ENCODE peak calls at places on chromosome 12, in six cellular contexts. One of them, this sample, is unnamed.

GRCh38 chr12:104223599-104224168 is 8.1 kb downstream of the TXNRD1 start:
- DNase-seq in hypothalamus: no peak
- DNase-seq in ovary: no peak
- DNase-seq in effector CD4-positive, alpha-beta T cell: no peak
- DNase-seq in testis: no peak
- DNase-seq in NCI-H1105 treated with DMSO at 0.1 percent for 48 hours: no peak
- DNase-seq in this sample: no peak

GRCh38 chr12:76471579-76471978 is 88.0 kb downstream of the OSBPL8 start:
- DNase-seq in hypothalamus: no peak
- DNase-seq in ovary: no peak
- DNase-seq in effector CD4-positive, alpha-beta T cell: no peak
- DNase-seq in testis: no peak
- DNase-seq in NCI-H1105 treated with DMSO at 0.1 percent for 48 hours: no peak
- DNase-seq in this sample: no peak

GRCh38 chr12:123839826-123840225 is 77.7 kb downstream of the DNAH10 start:
- DNase-seq in hypothalamus: no peak
- DNase-seq in ovary: no peak
- DNase-seq in effector CD4-positive, alpha-beta T cell: no peak
- DNase-seq in testis: no peak
- DNase-seq in NCI-H1105 treated with DMSO at 0.1 percent for 48 hours: no peak
- DNase-seq in this sample: no peak

GRCh38 chr12:56487448-56488040 is 417 bp downstream of the GLS2 start:
- DNase-seq in hypothalamus: no peak
- DNase-seq in ovary: peak; percentile 40
- DNase-seq in effector CD4-positive, alpha-beta T cell: no peak
- DNase-seq in testis: peak; percentile 34
- DNase-seq in NCI-H1105 treated with DMSO at 0.1 percent for 48 hours: peak; percentile 47
- DNase-seq in this sample: peak; percentile 64

GRCh38 chr12:90078344-90078743 is 369.7 kb upstream of the ATP2B1 start:
- DNase-seq in hypothalamus: no peak
- DNase-seq in ovary: no peak
- DNase-seq in effector CD4-positive, alpha-beta T cell: no peak
- DNase-seq in testis: no peak
- DNase-seq in NCI-H1105 treated with DMSO at 0.1 percent for 48 hours: no peak
- DNase-seq in this sample: no peak

GRCh38 chr12:64890873-64891468 is 66.5 kb downstream of the TBC1D30 start:
- DNase-seq in hypothalamus: no peak
- DNase-seq in ovary: no peak
- DNase-seq in effector CD4-positive, alpha-beta T cell: no peak
- DNase-seq in testis: no peak
- DNase-seq in NCI-H1105 treated with DMSO at 0.1 percent for 48 hours: peak; percentile 75
- DNase-seq in this sample: peak; percentile 51

GRCh38 chr12:101612162-101612916 is 17.6 kb downstream of the MYBPC1 start:
- DNase-seq in hypothalamus: no peak
- DNase-seq in ovary: no peak
- DNase-seq in effector CD4-positive, alpha-beta T cell: no peak
- DNase-seq in testis: no peak
- DNase-seq in NCI-H1105 treated with DMSO at 0.1 percent for 48 hours: no peak
- DNase-seq in this sample: no peak

GRCh38 chr12:75478395-75478794 is 2.2 kb upstream of the GLIPR1 start:
- DNase-seq in hypothalamus: no peak
- DNase-seq in ovary: no peak
- DNase-seq in effector CD4-positive, alpha-beta T cell: peak; percentile 34
- DNase-seq in testis: no peak
- DNase-seq in NCI-H1105 treated with DMSO at 0.1 percent for 48 hours: no peak
- DNase-seq in this sample: no peak

GRCh38 chr12:100741084-100741711 is 53.4 kb upstream of the ANO4 start:
- DNase-seq in hypothalamus: no peak
- DNase-seq in ovary: no peak
- DNase-seq in effector CD4-positive, alpha-beta T cell: no peak
- DNase-seq in testis: no peak
- DNase-seq in NCI-H1105 treated with DMSO at 0.1 percent for 48 hours: peak; percentile 60
- DNase-seq in this sample: peak; percentile 27

GRCh38 chr12:9363145-9363544 is 154.9 kb upstream of the PZP start:
- DNase-seq in hypothalamus: no peak
- DNase-seq in ovary: no peak
- DNase-seq in effector CD4-positive, alpha-beta T cell: no peak
- DNase-seq in testis: no peak
- DNase-seq in NCI-H1105 treated with DMSO at 0.1 percent for 48 hours: no peak
- DNase-seq in this sample: no peak

This sample was measured in cerebellum.